ENCODE peak calls at places on chromosomes 2 and 18, in ten cellular contexts. C is hippocampal formation; W is mesenteric fat pad; J is activated effector memory CD4-positive, alpha-beta T cell treated with anti-CD3 and anti-CD28 coated beads, Interleukin-2, amount 50 U/mL, for 16 hours; V is activated CD4-positive, alpha-beta T cell treated with anti-CD3 and anti-CD28 coated beads, Interleukin-2, amount 50 U/mL, for 48 hours; Y is activated CD8-positive, alpha-beta T cell treated with anti-CD3 and anti-CD28 coated beads for 36 hours; Q is stimulated activated CD8-positive, alpha-beta memory T cell treated with anti-CD3 and anti-CD28 coated beads, Interleukin-15, amount 100 ng/mL, for 24 hours; P is upper lobe of right lung; H is tibial nerve; A is stomach. T is an unnamed sample.

GRCh38 chr2:234999740-235000425 is 48.1 kb downstream of the SH3BP4 start:
- DNase-seq in V (no peak), A (peak; percentile 71), Y (no peak), C (no peak), J (no peak), H (no peak), Q (no peak), P (no peak), W (no peak), T (no peak)

GRCh38 chr18:62399306-62399705 is 74.2 kb downstream of the TNFRSF11A start:
- DNase-seq in P (no peak), Y (no peak), Q (no peak), W (no peak), C (no peak), V (no peak), A (no peak), H (peak; percentile 25), J (no peak), T (peak; percentile 71)

GRCh38 chr2:84906900-84907714 is 1.7 kb downstream of the TMSB10 start:
- DNase-seq in A (no peak), J (peak; percentile 80), P (peak; percentile 84), V (peak; percentile 53), C (no peak), W (no peak), H (peak; percentile 77), Y (peak; percentile 70), Q (no peak), T (peak; percentile 82)

GRCh38 chr18:13530215-13530878 is 196.0 kb downstream of the FAM210A start:
- DNase-seq in V (no peak), Q (no peak), A (no peak), Y (no peak), J (no peak), C (no peak), W (peak; percentile 35), P (no peak), H (no peak), T (no peak)

GRCh38 chr18:49609416-49610284 is 47.8 kb downstream of the LIPG start:
- DNase-seq in Q (no peak), A (no peak), Y (no peak), V (no peak), J (no peak), W (no peak), P (no peak), C (no peak), H (no peak), T (peak; percentile 4)

GRCh38 chr2:176165598-176166055 is 8.5 kb downstream of the HOXD3 start:
- DNase-seq in P (no peak), C (no peak), V (no peak), J (no peak), A (no peak), W (no peak), Y (no peak), Q (no peak), H (no peak), T (no peak)

GRCh38 chr2:47249427-47249826 is 94.3 kb upstream of the STPG4 start:
- DNase-seq in V (no peak), C (no peak), Q (no peak), A (no peak), P (no peak), W (no peak), Y (no peak), H (no peak), J (no peak), T (no peak)

GRCh38 chr2:19868705-19869550 is 32.9 kb downstream of the TTC32 start:
- DNase-seq in Q (peak; percentile 6), J (peak; percentile 85), C (no peak), W (no peak), Y (peak; percentile 76), V (peak; percentile 66), A (peak; percentile 54), H (peak; percentile 19), P (peak; percentile 74), T (peak; percentile 62)

GRCh38 chr18:51039138-51040112 is 9.4 kb downstream of the SMAD4 start:
- DNase-seq in V (no peak), W (no peak), H (no peak), Q (no peak), P (no peak), C (no peak), A (no peak), J (no peak), Y (no peak), T (peak; percentile 25)

GRCh38 chr2:185531721-185532120 is 206.9 kb upstream of the FSIP2 start:
- DNase-seq in C (no peak), Q (no peak), A (no peak), H (no peak), P (no peak), W (no peak), V (no peak), Y (no peak), J (no peak), T (no peak)

GRCh38 chr2:183696028-183696427 is 571.8 kb downstream of the NUP35 start:
- DNase-seq in C (no peak), H (no peak), J (no peak), Q (no peak), P (no peak), W (no peak), A (no peak), Y (no peak), V (no peak), T (no peak)

GRCh38 chr18:8972116-8972515 is 130.4 kb upstream of the NDUFV2 start:
- DNase-seq in V (no peak), Q (no peak), W (no peak), Y (no peak), H (no peak), A (no peak), C (no peak), P (no peak), J (no peak), T (no peak)

GRCh38 chr2:3667151-3667631 is 9.2 kb downstream of the ALLC start:
- DNase-seq in P (peak; percentile 54), H (no peak), C (no peak), A (no peak), Q (no peak), W (peak; percentile 78), Y (no peak), J (peak; percentile 27), V (no peak), T (peak; percentile 6)